ENCODE peak calls at places on chromosomes 2 and 18, in four cellular contexts. One of them, this sample, is unnamed.

GRCh38 chr2:234289789-234290188 is 207.1 kb downstream of the ARL4C start:
- DNase-seq in NCI-H446: no peak
- DNase-seq in stimulated activated CD8-positive, alpha-beta memory T cell treated with anti-CD3 and anti-CD28 coated beads, Interleukin-7, amount 100 ng/mL, for 1 hour: no peak
- DNase-seq in NB4: peak; percentile 12
- DNase-seq in this sample: no peak

GRCh38 chr2:142557391-142557790 is 320.1 kb upstream of the KYNU start:
- DNase-seq in NCI-H446: peak; percentile 15
- DNase-seq in stimulated activated CD8-positive, alpha-beta memory T cell treated with anti-CD3 and anti-CD28 coated beads, Interleukin-7, amount 100 ng/mL, for 1 hour: no peak
- DNase-seq in NB4: no peak
- DNase-seq in this sample: no peak

GRCh38 chr2:84290537-84290936 is 168.5 kb downstream of the SUCLG1 start:
- DNase-seq in NCI-H446: no peak
- DNase-seq in stimulated activated CD8-positive, alpha-beta memory T cell treated with anti-CD3 and anti-CD28 coated beads, Interleukin-7, amount 100 ng/mL, for 1 hour: no peak
- DNase-seq in NB4: peak; percentile 43
- DNase-seq in this sample: no peak

GRCh38 chr18:77749189-77749588 is 499.5 kb downstream of the GALR1 start:
- DNase-seq in NCI-H446: peak; percentile 13
- DNase-seq in stimulated activated CD8-positive, alpha-beta memory T cell treated with anti-CD3 and anti-CD28 coated beads, Interleukin-7, amount 100 ng/mL, for 1 hour: no peak
- DNase-seq in NB4: peak; percentile 23
- DNase-seq in this sample: no peak

GRCh38 chr2:12607971-12608370 is 108.8 kb upstream of the TRIB2 start:
- DNase-seq in NCI-H446: no peak
- DNase-seq in stimulated activated CD8-positive, alpha-beta memory T cell treated with anti-CD3 and anti-CD28 coated beads, Interleukin-7, amount 100 ng/mL, for 1 hour: no peak
- DNase-seq in NB4: no peak
- DNase-seq in this sample: no peak

GRCh38 chr2:111618953-111619902 is 264.8 kb downstream of the ANAPC1 start:
- DNase-seq in NCI-H446: no peak
- DNase-seq in stimulated activated CD8-positive, alpha-beta memory T cell treated with anti-CD3 and anti-CD28 coated beads, Interleukin-7, amount 100 ng/mL, for 1 hour: no peak
- DNase-seq in NB4: peak; percentile 71
- DNase-seq in this sample: no peak

GRCh38 chr2:72147303-72147970 is at the start of gene CYP26B1:
- DNase-seq in NCI-H446: no peak
- DNase-seq in stimulated activated CD8-positive, alpha-beta memory T cell treated with anti-CD3 and anti-CD28 coated beads, Interleukin-7, amount 100 ng/mL, for 1 hour: no peak
- DNase-seq in NB4: no peak
- DNase-seq in this sample: no peak

GRCh38 chr2:164568317-164568716 is 53.0 kb downstream of the GRB14 start:
- DNase-seq in NCI-H446: no peak
- DNase-seq in stimulated activated CD8-positive, alpha-beta memory T cell treated with anti-CD3 and anti-CD28 coated beads, Interleukin-7, amount 100 ng/mL, for 1 hour: no peak
- DNase-seq in NB4: no peak
- DNase-seq in this sample: no peak

This sample was measured in esophagus squamous epithelium.